ENCODE peak calls at places on chromosomes 6 and 20, in nine cellular contexts. G is heart right ventricle; K is non-pigmented ciliary epithelial cell; X is NCI-H524; A is activated CD4-positive, alpha-beta T cell treated with anti-CD3 and anti-CD28 coated beads, Interleukin-2, amount 50 U/mL, for 1 hour; Y is mucosa of descending colon; L is naive thymus-derived CD8-positive, alpha-beta T cell; R is NCI-H2107; Z is SK-N-DZ. V is an unnamed sample.

GRCh38 chr6:90483116-90483839 is 103.6 kb downstream of the MAP3K7 start:
- DNase-seq in G (no peak), Y (no peak), K (no peak), A (no peak), X (no peak), R (no peak), L (no peak), Z (no peak), V (no peak)

GRCh38 chr20:1328680-1329330 is at the start of gene SDCBP2:
- DNase-seq in A (no peak), R (no peak), Z (no peak), K (no peak), L (no peak), X (no peak), Y (peak; percentile 89), G (peak; percentile 2), V (no peak)

GRCh38 chr20:61724376-61724775 is 341.3 kb downstream of the TAF4 start:
- DNase-seq in X (no peak), K (no peak), R (no peak), Z (no peak), G (no peak), A (no peak), L (no peak), Y (no peak), V (no peak)

GRCh38 chr20:11917663-11918062 is at the start of gene BTBD3:
- DNase-seq in Y (peak; percentile 47), R (peak; percentile 15), G (peak; percentile 83), K (peak; percentile 19), X (peak; percentile 92), A (no peak), L (no peak), Z (peak; percentile 21), V (peak; percentile 41)

GRCh38 chr6:39225946-39226437 is 3.3 kb downstream of the KCNK5 start:
- DNase-seq in Z (no peak), R (no peak), K (no peak), Y (no peak), A (peak; percentile 10), G (no peak), X (no peak), L (peak; percentile 11), V (no peak)

GRCh38 chr20:36235892-36236785 is at the start of gene AAR2:
- DNase-seq in L (peak; percentile 78), X (peak; percentile 80), Z (peak; percentile 90), A (peak; percentile 73), R (peak; percentile 39), Y (peak; percentile 86), G (peak; percentile 83), K (peak; percentile 14), V (peak; percentile 79)

GRCh38 chr6:20564269-20564668 is 30.0 kb downstream of the CDKAL1 start:
- DNase-seq in R (no peak), K (no peak), A (no peak), G (no peak), L (no peak), X (peak; percentile 52), Z (no peak), Y (no peak), V (peak; percentile 12)

GRCh38 chr6:5813625-5814027 is 193.1 kb downstream of the NRN1 start:
- DNase-seq in R (no peak), Y (no peak), A (no peak), G (no peak), Z (no peak), L (no peak), K (no peak), X (no peak), V (no peak)

GRCh38 chr6:159971341-159972178 is 2.7 kb downstream of the IGF2R start:
- DNase-seq in X (no peak), Y (no peak), G (no peak), Z (no peak), A (no peak), K (no peak), R (no peak), L (no peak), V (no peak)

GRCh38 chr20:36881888-36882287 is 6.0 kb downstream of the TLDC2 start:
- DNase-seq in K (no peak), R (no peak), X (peak; percentile 25), Z (peak; percentile 44), L (no peak), A (no peak), Y (no peak), G (no peak), V (no peak)

GRCh38 chr6:74741608-74742007 is 464.2 kb downstream of the COL12A1 start:
- DNase-seq in X (no peak), A (no peak), K (no peak), G (peak; percentile 12), Y (no peak), R (no peak), L (no peak), Z (no peak), V (no peak)

GRCh38 chr20:10671221-10671849 is 2.5 kb downstream of the JAG1 start:
- DNase-seq in L (no peak), X (peak; percentile 48), K (no peak), Y (peak; percentile 82), R (no peak), A (peak; percentile 15), Z (no peak), G (peak; percentile 85), V (peak; percentile 94)

GRCh38 chr6:143999406-143999805 is 8.7 kb downstream of the PLAGL1 start:
- DNase-seq in R (no peak), X (no peak), K (peak; percentile 75), L (no peak), A (no peak), G (no peak), Z (no peak), Y (no peak), V (no peak)

GRCh38 chr6:119844385-119844784 is 494.8 kb upstream of the MAN1A1 start:
- DNase-seq in K (no peak), L (no peak), A (no peak), G (no peak), R (no peak), Z (peak; percentile 17), X (peak; percentile 1), Y (no peak), V (no peak)

GRCh38 chr6:33570806-33571636 is 9.1 kb downstream of the BAK1 start:
- DNase-seq in Z (peak; percentile 82), R (peak; percentile 32), A (peak; percentile 90), Y (peak; percentile 90), K (no peak), L (peak; percentile 82), X (peak; percentile 83), G (peak; percentile 83), V (peak; percentile 88)

GRCh38 chr6:159311618-159312017 is 142.4 kb downstream of the FNDC1 start:
- DNase-seq in R (no peak), G (no peak), Z (no peak), K (no peak), L (no peak), X (no peak), A (no peak), Y (no peak), V (no peak)

GRCh38 chr6:113642714-113643442 is 214.3 kb upstream of the MARCKS start:
- DNase-seq in R (peak; percentile 32), X (peak; percentile 19), L (no peak), Y (no peak), Z (peak; percentile 64), K (no peak), G (no peak), A (no peak), V (no peak)

V was measured in hepatic stellate cell.